ENCODE peak calls at places on chromosomes 1 and 21, in eight cellular contexts. G, L, T, F, U, D, J and W are unnamed samples.

GRCh38 chr1:212514056-212514614 is 81.4 kb downstream of the NENF start:
- DNase-seq in D (no peak), F (peak; percentile 59), J (no peak), T (peak; percentile 57), L (peak; percentile 95), G (peak; percentile 61), U (no peak), W (no peak)

GRCh38 chr1:117852846-117853555 is 76.4 kb downstream of the GDAP2 start:
- DNase-seq in U (no peak), F (no peak), J (no peak), L (no peak), T (no peak), D (no peak), G (no peak), W (no peak)

GRCh38 chr1:100868364-100868995 is 26.2 kb downstream of the EXTL2 start:
- DNase-seq in G (no peak), J (peak; percentile 26), U (peak; percentile 6), T (no peak), F (no peak), D (no peak), L (peak; percentile 70), W (no peak)

GRCh38 chr1:198696211-198696610 is 57.4 kb downstream of the PTPRC start:
- DNase-seq in T (no peak), J (no peak), F (no peak), U (no peak), L (no peak), G (no peak), D (no peak), W (no peak)

GRCh38 chr1:17272641-17273040 is 23.7 kb downstream of the PADI3 start:
- DNase-seq in T (no peak), G (no peak), D (no peak), U (no peak), J (no peak), F (no peak), L (no peak), W (no peak)

GRCh38 chr1:152878042-152878441 is at the start of gene SMCP:
- DNase-seq in L (peak; percentile 39), D (no peak), G (no peak), T (no peak), J (no peak), F (no peak), U (no peak), W (no peak)

GRCh38 chr21:28828981-28829380 is 163.7 kb downstream of the LTN1 start:
- DNase-seq in G (no peak), F (no peak), T (no peak), U (no peak), J (no peak), D (no peak), L (no peak), W (no peak)

GRCh38 chr1:2295526-2295925 is 67.4 kb downstream of the SKI start:
- DNase-seq in J (no peak), T (no peak), U (no peak), G (no peak), L (no peak), D (no peak), F (no peak), W (no peak)

GRCh38 chr1:230012742-230013141 is 54.3 kb upstream of the GALNT2 start:
- DNase-seq in J (no peak), L (no peak), U (no peak), F (no peak), D (no peak), T (no peak), G (no peak), W (no peak)

GRCh38 chr1:34876406-34876805 is 16.9 kb upstream of the SMIM12 start:
- DNase-seq in G (no peak), F (no peak), L (no peak), T (no peak), U (no peak), J (no peak), D (no peak), W (no peak)

GRCh38 chr1:66552829-66553228 is 18.9 kb downstream of the SGIP1 start:
- DNase-seq in G (peak; percentile 50), F (no peak), J (no peak), D (no peak), T (peak; percentile 38), U (no peak), L (no peak), W (no peak)

GRCh38 chr1:75133754-75134655 is at the start of gene LHX8:
- DNase-seq in D (no peak), J (peak; percentile 71), U (no peak), F (no peak), T (no peak), G (no peak), L (no peak), W (no peak)

GRCh38 chr1:100074604-100075395 is 57.9 kb downstream of the SASS6 start:
- DNase-seq in J (no peak), F (no peak), G (no peak), L (no peak), D (no peak), U (no peak), T (no peak), W (no peak)

GRCh38 chr1:31715097-31715872 is 11.5 kb upstream of the COL16A1 start:
- DNase-seq in F (peak; percentile 90), G (peak; percentile 98), T (peak; percentile 96), L (peak; percentile 87), D (no peak), U (peak; percentile 95), J (peak; percentile 36), W (peak; percentile 54)

GRCh38 chr1:31712041-31712440 is 8.2 kb upstream of the COL16A1 start:
- DNase-seq in G (no peak), L (no peak), T (no peak), D (no peak), F (no peak), J (no peak), U (no peak), W (no peak)

GRCh38 chr1:31712625-31713024 is 8.8 kb upstream of the COL16A1 start:
- DNase-seq in L (peak; percentile 61), T (peak; percentile 35), D (no peak), U (no peak), J (no peak), G (no peak), F (peak; percentile 50), W (no peak)

GRCh38 chr1:31715873-31716220 is 12.0 kb upstream of the COL16A1 start:
- DNase-seq in G (no peak), J (no peak), F (no peak), D (no peak), T (no peak), U (peak; percentile 38), L (no peak), W (no peak)

GRCh38 chr1:31714442-31715096 is 10.8 kb upstream of the COL16A1 start:
- DNase-seq in T (peak; percentile 73), F (peak; percentile 71), U (peak; percentile 76), L (peak; percentile 57), J (peak; percentile 47), D (no peak), G (peak; percentile 93), W (peak; percentile 49)
- H3K27me3 ChIP-seq in T (no peaks in the 10 kb centered on the region), F (peaks cover 64% of the 10 kb centered on the region), U (no peaks in the 10 kb centered on the region), L (no peaks in the 10 kb centered on the region), J (peaks cover 39% of the 10 kb centered on the region), D (no peaks in the 10 kb centered on the region), G (no peaks in the 10 kb centered on the region), W (peaks cover 2% of the 10 kb centered on the region)

GRCh38 chr1:193416226-193416625 is 229.8 kb upstream of the B3GALT2 start:
- DNase-seq in U (no peak), J (no peak), L (no peak), D (no peak), T (no peak), F (no peak), G (no peak), W (no peak)

GRCh38 chr1:193417420-193417819 is 231.0 kb upstream of the B3GALT2 start:
- DNase-seq in F (no peak), D (no peak), U (no peak), J (no peak), L (no peak), T (no peak), G (no peak), W (no peak)

GRCh38 chr1:193421487-193421886 is 235.1 kb upstream of the B3GALT2 start:
- DNase-seq in T (no peak), F (no peak), G (no peak), D (no peak), L (no peak), U (no peak), J (no peak), W (no peak)

GRCh38 chr1:193417945-193418744 is 231.7 kb upstream of the B3GALT2 start:
- DNase-seq in F (no peak), L (no peak), G (no peak), T (no peak), U (no peak), J (peak; percentile 61), D (no peak), W (no peak)

GRCh38 chr1:193418745-193419058 is 232.3 kb upstream of the B3GALT2 start:
- DNase-seq in G (no peak), T (no peak), U (no peak), J (no peak), L (no peak), D (no peak), F (no peak), W (no peak)
- H3K4me3 ChIP-seq in G (peak overlapping the region; percentile 50), T (peak overlapping the region; percentile 47), U (peak overlapping the region; percentile 44), J (no peak overlapping the region), L (no peak overlapping the region), D (peak overlapping the region; percentile 12), F (peak overlapping the region; percentile 9), W (no peak overlapping the region)

GRCh38 chr1:239815074-239815473 is 276.6 kb upstream of the FMN2 start:
- DNase-seq in J (no peak), L (peak; percentile 22), D (no peak), G (no peak), U (no peak), F (no peak), T (no peak), W (no peak)

GRCh38 chr1:239817801-239818200 is 273.9 kb upstream of the FMN2 start:
- DNase-seq in T (no peak), J (no peak), G (no peak), L (no peak), D (no peak), F (no peak), U (no peak), W (no peak)

GRCh38 chr1:239819756-239820155 is 271.9 kb upstream of the FMN2 start:
- DNase-seq in T (no peak), L (no peak), D (no peak), J (no peak), G (no peak), U (no peak), F (no peak), W (no peak)

GRCh38 chr1:239816090-239816812 is 275.4 kb upstream of the FMN2 start:
- DNase-seq in J (no peak), G (no peak), L (peak; percentile 95), F (peak; percentile 64), T (no peak), U (no peak), D (no peak), W (no peak)

GRCh38 chr1:239819075-239819474 is 272.6 kb upstream of the FMN2 start:
- DNase-seq in F (no peak), G (no peak), J (no peak), T (no peak), L (no peak), D (no peak), U (no peak), W (no peak)
- TF ChIP-seq CTCF in F (no peak), G (no peak), J (no peak), T (no peak), L (peak; percentile 50), D (no peak), U (peak; percentile 39), W (no peak)

GRCh38 chr1:11331036-11331765 is 58.2 kb downstream of the UBIAD1 start:
- DNase-seq in T (no peak), G (no peak), L (peak; percentile 19), D (no peak), F (no peak), U (no peak), J (no peak), W (no peak)
- H3K27me3 ChIP-seq in T (peaks cover 43% of the 10 kb centered on the region), G (no peaks in the 10 kb centered on the region), L (no peaks in the 10 kb centered on the region), D (no peaks in the 10 kb centered on the region), F (peaks cover 13% of the 10 kb centered on the region), U (no peaks in the 10 kb centered on the region), J (peaks cover 85% of the 10 kb centered on the region), W (no peaks in the 10 kb centered on the region)